ENCODE peak calls at places on chromosomes 6 and 20, in seven cellular contexts. M, A, D, U, R, P and J are unnamed samples.

GRCh38 chr6:31769684-31770371 is 7.3 kb downstream of the VWA7 start:
- DNase-seq in M (peak), A (peak), D (peak), U (peak), R (peak), P (no peak), J (peak)

GRCh38 chr6:139708342-139709199 is 334.1 kb upstream of the CITED2 start:
- DNase-seq in M (peak), A (no peak), D (peak), U (peak), R (peak), P (peak), J (no peak)

GRCh38 chr6:106648651-106649308 is 19.4 kb downstream of the QRSL1 start:
- DNase-seq in M (no peak), A (peak), D (no peak), U (no peak), R (no peak), P (no peak), J (no peak)

GRCh38 chr20:36101201-36101600 is 53.3 kb upstream of the EPB41L1 start:
- DNase-seq in M (no peak), A (no peak), D (peak), U (peak), R (no peak), P (no peak), J (no peak)

GRCh38 chr6:74100719-74101287 is 404.8 kb downstream of the CD109 start:
- DNase-seq in M (peak), A (no peak), D (no peak), U (no peak), R (peak), P (no peak), J (no peak)

GRCh38 chr20:42836339-42836738 is 353.4 kb downstream of the PTPRT start:
- DNase-seq in M (no peak), A (peak), D (no peak), U (no peak), R (no peak), P (no peak), J (no peak)

GRCh38 chr6:118100763-118101162 is 193.7 kb downstream of the SLC35F1 start:
- DNase-seq in M (no peak), A (no peak), D (no peak), U (no peak), R (no peak), P (no peak), J (no peak)

GRCh38 chr6:25224237-25224636 is 54.9 kb upstream of the CARMIL1 start:
- DNase-seq in M (no peak), A (no peak), D (no peak), U (no peak), R (no peak), P (no peak), J (peak)

GRCh38 chr6:89597988-89598387 is 40.6 kb downstream of the LYRM2 start:
- DNase-seq in M (peak), A (peak), D (no peak), U (no peak), R (no peak), P (no peak), J (no peak)

GRCh38 chr6:158769696-158770446 is 49.3 kb downstream of the EZR start:
- DNase-seq in M (no peak), A (no peak), D (no peak), U (no peak), R (no peak), P (no peak), J (no peak)

GRCh38 chr6:15911753-15912504 is 217.0 kb upstream of the MYLIP start:
- DNase-seq in M (no peak), A (no peak), D (no peak), U (no peak), R (no peak), P (no peak), J (no peak)

GRCh38 chr20:20237093-20237959 is 130.6 kb upstream of the INSM1 start:
- DNase-seq in M (peak), A (peak), D (peak), U (peak), R (peak), P (no peak), J (peak)

GRCh38 chr20:15257471-15257870 is 920.1 kb upstream of the FLRT3 start:
- DNase-seq in M (no peak), A (no peak), D (no peak), U (no peak), R (no peak), P (no peak), J (no peak)

GRCh38 chr6:25278557-25278913 is 639 bp upstream of the CARMIL1 start:
- DNase-seq in M (no peak), A (peak), D (peak), U (peak), R (no peak), P (no peak), J (no peak)

GRCh38 chr6:111306104-111306888 is 176.7 kb downstream of the REV3L start:
- DNase-seq in M (no peak), A (no peak), D (no peak), U (no peak), R (no peak), P (no peak), J (no peak)

GRCh38 chr6:151647871-151648639 is 154.2 kb downstream of the CCDC170 start:
- DNase-seq in M (peak), A (peak), D (no peak), U (peak), R (no peak), P (peak), J (peak)

GRCh38 chr6:132443206-132443605 is 41.9 kb upstream of the MOXD1 start:
- DNase-seq in M (peak), A (no peak), D (no peak), U (no peak), R (peak), P (no peak), J (no peak)

GRCh38 chr6:113710110-113710509 is 147.0 kb upstream of the MARCKS start:
- DNase-seq in M (no peak), A (no peak), D (peak), U (no peak), R (no peak), P (no peak), J (no peak)

GRCh38 chr6:5457983-5458683 is 196.8 kb downstream of the FARS2 start:
- DNase-seq in M (peak), A (no peak), D (no peak), U (no peak), R (no peak), P (no peak), J (no peak)

GRCh38 chr6:136897071-136897470 is 25.0 kb upstream of the SLC35D3 start:
- DNase-seq in M (no peak), A (no peak), D (no peak), U (no peak), R (no peak), P (no peak), J (no peak)

GRCh38 chr20:5095931-5096330 is 23.8 kb downstream of the PCNA start:
- DNase-seq in M (no peak), A (no peak), D (no peak), U (no peak), R (no peak), P (no peak), J (no peak)

GRCh38 chr6:99519446-99519845 is 4.2 kb upstream of the USP45 start:
- DNase-seq in M (no peak), A (no peak), D (no peak), U (no peak), R (no peak), P (no peak), J (no peak)

GRCh38 chr20:32165836-32166545 is 41.6 kb downstream of the PLAGL2 start:
- DNase-seq in M (no peak), A (no peak), D (no peak), U (no peak), R (no peak), P (no peak), J (no peak)

GRCh38 chr6:26124550-26125014 is 37.4 kb downstream of the HFE start:
- DNase-seq in M (peak), A (peak), D (no peak), U (no peak), R (no peak), P (no peak), J (no peak)

GRCh38 chr6:26240981-26241770 is 123.8 kb upstream of the BTN3A2 start:
- DNase-seq in M (peak), A (no peak), D (no peak), U (peak), R (peak), P (no peak), J (no peak)

GRCh38 chr20:38626921-38627659 is 25.5 kb downstream of the ARHGAP40 start:
- DNase-seq in M (no peak), A (no peak), D (no peak), U (no peak), R (no peak), P (no peak), J (no peak)

GRCh38 chr20:56343861-56344381 is 14.9 kb upstream of the FAM210B start:
- DNase-seq in M (peak), A (peak), D (no peak), U (peak), R (peak), P (peak), J (no peak)

GRCh38 chr6:19838442-19839236 is 1.5 kb downstream of the ID4 start:
- DNase-seq in M (peak), A (no peak), D (peak), U (peak), R (peak), P (peak), J (no peak)

GRCh38 chr6:153015094-153015645 is 12.7 kb upstream of the MTRF1L start:
- DNase-seq in M (no peak), A (no peak), D (no peak), U (no peak), R (no peak), P (no peak), J (no peak)

GRCh38 chr6:73955800-73956199 is 259.8 kb downstream of the CD109 start:
- DNase-seq in M (no peak), A (no peak), D (no peak), U (no peak), R (no peak), P (no peak), J (no peak)

GRCh38 chr20:62918830-62919229 is 7.5 kb downstream of the DIDO1 start:
- DNase-seq in M (no peak), A (peak), D (no peak), U (no peak), R (no peak), P (no peak), J (peak)

GRCh38 chr20:47857994-47858557 is 72.8 kb upstream of the SULF2 start:
- DNase-seq in M (peak), A (no peak), D (no peak), U (no peak), R (no peak), P (no peak), J (no peak)

GRCh38 chr6:90197854-90198496 is 98.7 kb downstream of the BACH2 start:
- DNase-seq in M (peak), A (peak), D (no peak), U (peak), R (peak), P (no peak), J (peak)

GRCh38 chr6:147434508-147434907 is 74.0 kb upstream of the SAMD5 start:
- DNase-seq in M (peak), A (no peak), D (no peak), U (no peak), R (peak), P (no peak), J (no peak)

DNA sequence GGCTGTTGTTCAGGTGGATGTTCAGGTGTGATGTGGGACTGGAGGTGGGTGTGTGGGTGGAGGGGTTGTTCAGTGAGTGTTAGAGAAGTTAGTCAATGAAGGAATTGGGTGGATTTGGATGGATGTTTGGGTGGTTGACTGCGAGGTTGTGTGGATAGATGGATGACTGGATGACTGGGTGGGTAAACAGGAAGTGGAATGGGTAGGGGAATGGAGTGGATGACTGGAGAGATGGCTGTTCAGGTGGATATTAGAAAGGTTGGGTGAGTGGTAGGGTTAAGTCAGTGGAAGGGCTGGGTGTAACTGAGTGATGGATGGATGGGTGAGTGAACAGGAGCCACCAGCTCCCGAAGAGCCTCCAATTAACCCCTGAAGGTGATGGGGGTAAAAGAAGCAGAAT is 27.9 kb downstream of the JPH2 start:
- DNase-seq in M (no peak), A (no peak), D (no peak), U (no peak), R (no peak), P (no peak), J (no peak)
- H3K9ac ChIP-seq in M (no peak), A (no peak), D (no peak), U (no peak), R (no peak), P (no peak), J (no peak)

DNA sequence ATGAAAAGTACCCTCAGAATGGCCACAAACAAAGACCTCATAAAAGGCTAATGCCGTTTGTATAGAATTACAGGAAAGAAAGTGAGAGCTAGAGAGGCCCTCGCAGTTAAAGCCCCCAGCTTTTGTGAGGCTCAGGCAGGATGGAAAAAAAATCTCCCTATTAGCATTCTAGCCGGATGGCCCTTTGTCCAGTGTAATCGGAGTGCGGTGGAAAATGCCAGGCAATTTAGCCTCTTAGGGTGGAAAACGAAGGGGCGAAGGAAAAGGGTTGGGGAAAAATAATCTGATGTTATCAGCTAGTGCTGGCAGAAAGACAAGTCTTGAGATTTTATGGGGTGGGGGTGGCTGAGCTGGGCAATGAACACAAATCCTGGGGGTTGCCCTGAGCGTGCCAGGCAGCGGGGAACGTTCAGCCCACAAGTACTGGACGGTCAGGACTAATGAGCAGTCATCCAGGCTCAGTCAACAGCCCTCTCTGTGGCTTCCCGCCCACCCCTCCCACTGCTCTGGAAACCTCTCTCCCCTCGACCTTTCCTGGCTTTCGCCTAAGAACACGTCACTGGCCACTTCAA is 92.4 kb downstream of the PSMG4 start:
- DNase-seq in M (no peak), A (no peak), D (no peak), U (peak), R (no peak), P (peak), J (no peak)
- H3K9ac ChIP-seq in M (no peak), A (no peak), D (no peak), U (no peak), R (no peak), P (no peak), J (no peak)

GRCh38 chr20:51438136-51438535 is 104.4 kb downstream of the NFATC2 start:
- DNase-seq in M (no peak), A (no peak), D (no peak), U (no peak), R (no peak), P (no peak), J (no peak)
- H3K9ac ChIP-seq in M (no peak), A (no peak), D (no peak), U (no peak), R (no peak), P (no peak), J (no peak)

DNA sequence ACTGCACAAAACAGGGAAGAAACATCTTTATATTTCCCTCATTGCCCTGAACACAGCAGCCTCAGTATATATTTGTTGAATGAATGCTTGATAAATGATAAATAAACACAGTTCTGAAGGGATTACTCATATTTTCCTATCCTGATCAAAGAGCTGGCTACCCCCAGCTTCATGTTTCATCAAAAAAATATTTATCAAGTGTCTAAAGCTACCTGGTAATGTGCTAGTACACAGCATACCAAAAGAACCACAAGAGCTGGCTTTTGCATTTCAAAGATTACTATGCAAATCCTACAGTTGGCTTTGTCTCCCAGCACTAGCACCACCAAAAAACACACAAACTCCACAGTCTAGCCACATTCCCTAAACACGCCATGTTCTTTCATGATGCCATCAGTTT is 130.0 kb downstream of the BTBD9 start:
- DNase-seq in M (peak), A (no peak), D (no peak), U (no peak), R (peak), P (no peak), J (no peak)
- H3K9ac ChIP-seq in M (no peak), A (no peak), D (no peak), U (no peak), R (no peak), P (no peak), J (no peak)

DNA sequence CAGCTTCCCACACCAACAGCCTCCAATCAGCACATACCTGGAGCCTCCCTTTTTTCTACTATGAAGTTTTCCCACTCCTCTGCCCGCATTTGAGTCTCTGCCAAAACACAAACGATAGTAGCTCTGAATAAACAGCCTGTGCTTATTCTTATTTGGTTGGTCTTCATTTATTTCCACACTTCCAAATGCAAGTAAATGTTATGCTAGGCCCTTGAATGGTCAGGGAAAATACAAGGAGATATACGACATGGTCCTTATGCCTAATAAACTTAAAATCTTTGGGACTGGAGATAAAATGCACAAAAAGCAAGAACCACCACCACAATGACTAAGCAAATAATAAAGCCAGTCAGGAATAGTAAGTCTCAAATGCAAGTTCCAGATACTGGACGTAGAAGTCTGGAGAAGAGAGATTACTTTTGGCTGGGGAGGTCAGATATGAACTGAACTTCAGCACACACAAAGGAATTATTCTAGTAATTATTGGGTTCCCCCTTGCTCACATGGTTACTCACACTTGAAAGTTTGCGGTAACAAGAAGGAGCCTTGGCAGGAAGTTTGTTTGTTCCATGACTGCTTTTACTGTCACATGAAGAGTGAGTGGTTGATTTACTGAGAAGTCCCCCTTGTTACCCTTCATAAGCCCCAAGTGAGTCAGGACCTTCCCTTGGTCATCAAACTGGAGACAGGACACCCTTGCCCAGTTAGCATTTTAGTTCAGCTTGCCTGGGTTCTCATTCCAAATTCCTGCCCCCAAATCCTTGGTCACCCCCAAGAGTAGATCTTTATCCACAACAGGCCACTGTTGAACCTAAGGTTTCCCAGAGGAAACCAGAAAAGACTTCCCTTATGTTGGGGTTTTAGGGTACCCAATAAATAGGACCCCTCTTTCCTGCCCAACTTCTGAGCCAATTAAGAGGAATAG is 511.2 kb upstream of the JARID2 start:
- DNase-seq in M (peak), A (no peak), D (no peak), U (no peak), R (peak), P (no peak), J (no peak)
- H3K9ac ChIP-seq in M (peak), A (no peak), D (no peak), U (no peak), R (no peak), P (no peak), J (no peak)

GRCh38 chr6:84623956-84624680 is 140.3 kb downstream of the TBX18 start:
- DNase-seq in M (peak), A (no peak), D (no peak), U (no peak), R (peak), P (no peak), J (no peak)
- H3K9ac ChIP-seq in M (no peak), A (no peak), D (no peak), U (no peak), R (no peak), P (no peak), J (no peak)

GRCh38 chr6:14016930-14017625 is 92.3 kb downstream of the RNF182 start:
- DNase-seq in M (peak), A (no peak), D (no peak), U (no peak), R (peak), P (no peak), J (no peak)
- H3K9ac ChIP-seq in M (no peak), A (no peak), D (no peak), U (no peak), R (no peak), P (no peak), J (no peak)